ENCODE peak calls at places on chromosomes 4 and X, in ten cellular contexts. M is CD8-positive, alpha-beta T cell; O is lower leg skin; Y is foreskin fibroblast; L is heart left ventricle; U is upper lobe of right lung; V is GM23338; Q is K562; E is AG10803; B is MM.1S. H is an unnamed sample.

GRCh38 chr4:62814510-62815047 is 1594.7 kb downstream of the TECRL start:
- DNase-seq in M (no peak), O (no peak), Y (no peak), L (no peak), U (no peak), V (peak), Q (no peak), E (no peak), B (no peak), H (no peak)

GRCh38 chrX:150365953-150366911 is 3.1 kb downstream of the MAMLD1 start:
- DNase-seq in M (no peak), O (peak), Y (peak), L (peak), U (peak), V (peak), Q (peak), E (peak), B (no peak), H (no peak)

GRCh38 chr4:4659871-4660651 is 118.2 kb upstream of the STX18 start:
- DNase-seq in M (no peak), O (no peak), Y (peak), L (no peak), U (no peak), V (no peak), Q (peak), E (peak), B (no peak), H (no peak)

GRCh38 chr4:47222276-47222675 is 190.9 kb downstream of the GABRB1 start:
- DNase-seq in M (no peak), O (no peak), Y (peak), L (no peak), U (no peak), V (no peak), Q (no peak), E (no peak), B (no peak), H (no peak)

GRCh38 chr4:146330392-146330791 is 116.1 kb downstream of the REELD1 start:
- DNase-seq in M (no peak), O (no peak), Y (peak), L (no peak), U (no peak), V (no peak), Q (no peak), E (no peak), B (no peak), H (no peak)

GRCh38 chr4:142435599-142436235 is 410.4 kb downstream of the INPP4B start:
- DNase-seq in M (no peak), O (no peak), Y (no peak), L (no peak), U (no peak), V (peak), Q (no peak), E (no peak), B (no peak), H (no peak)

GRCh38 chr4:73434311-73434710 is 1.7 kb upstream of the AFP start:
- DNase-seq in M (no peak), O (no peak), Y (peak), L (no peak), U (no peak), V (peak), Q (peak), E (no peak), B (peak), H (no peak)

GRCh38 chr4:180745019-180745418 is 1498.2 kb upstream of the TENM3 start:
- DNase-seq in M (no peak), O (no peak), Y (no peak), L (no peak), U (no peak), V (no peak), Q (no peak), E (no peak), B (no peak), H (no peak)

GRCh38 chrX:39721570-39722279 is 376.0 kb downstream of the BCOR start:
- DNase-seq in M (no peak), O (no peak), Y (peak), L (no peak), U (no peak), V (no peak), Q (no peak), E (peak), B (no peak), H (no peak)

GRCh38 chr4:38290360-38290759 is 330.2 kb downstream of the PTTG2 start:
- DNase-seq in M (no peak), O (no peak), Y (peak), L (no peak), U (no peak), V (no peak), Q (no peak), E (peak), B (no peak), H (no peak)

GRCh38 chr4:26468977-26469376 is 21.3 kb downstream of the CCKAR start:
- DNase-seq in M (no peak), O (no peak), Y (no peak), L (no peak), U (no peak), V (no peak), Q (no peak), E (no peak), B (no peak), H (peak)

GRCh38 chr4:112378858-112379257 is 81.7 kb downstream of the ALPK1 start:
- DNase-seq in M (no peak), O (no peak), Y (peak), L (no peak), U (no peak), V (peak), Q (no peak), E (no peak), B (no peak), H (no peak)

GRCh38 chr4:165725352-165725751 is 147.7 kb upstream of the TLL1 start:
- DNase-seq in M (no peak), O (no peak), Y (no peak), L (no peak), U (no peak), V (no peak), Q (no peak), E (no peak), B (no peak), H (no peak)

GRCh38 chr4:113179996-113180395 is 130.5 kb downstream of the ANK2 start:
- DNase-seq in M (no peak), O (no peak), Y (peak), L (no peak), U (no peak), V (no peak), Q (no peak), E (peak), B (no peak), H (no peak)

GRCh38 chr4:38757945-38758344 is 24.8 kb downstream of the TLR10 start:
- DNase-seq in M (no peak), O (no peak), Y (no peak), L (no peak), U (no peak), V (peak), Q (peak), E (no peak), B (peak), H (no peak)

GRCh38 chr4:5037553-5038551 is 13.4 kb upstream of the STK32B start:
- DNase-seq in M (no peak), O (peak), Y (peak), L (no peak), U (no peak), V (no peak), Q (peak), E (peak), B (no peak), H (no peak)

GRCh38 chrX:40267334-40268118 is 169.8 kb upstream of the BCOR start:
- DNase-seq in M (no peak), O (no peak), Y (no peak), L (no peak), U (peak), V (no peak), Q (no peak), E (no peak), B (no peak), H (no peak)

GRCh38 chr4:183960021-183960420 is 54.9 kb downstream of the STOX2 start:
- DNase-seq in M (no peak), O (peak), Y (peak), L (no peak), U (no peak), V (peak), Q (peak), E (peak), B (no peak), H (no peak)

GRCh38 chrX:28701222-28701621 is 114.0 kb downstream of the IL1RAPL1 start:
- DNase-seq in M (no peak), O (no peak), Y (peak), L (no peak), U (no peak), V (no peak), Q (no peak), E (no peak), B (no peak), H (no peak)
- TF ChIP-seq CTCF in M (no peak), O (no peak), Y (no peak), L (no peak), U (no peak), V (peak), Q (no peak), E (no peak), B (no peak), H (no peak)

DNA sequence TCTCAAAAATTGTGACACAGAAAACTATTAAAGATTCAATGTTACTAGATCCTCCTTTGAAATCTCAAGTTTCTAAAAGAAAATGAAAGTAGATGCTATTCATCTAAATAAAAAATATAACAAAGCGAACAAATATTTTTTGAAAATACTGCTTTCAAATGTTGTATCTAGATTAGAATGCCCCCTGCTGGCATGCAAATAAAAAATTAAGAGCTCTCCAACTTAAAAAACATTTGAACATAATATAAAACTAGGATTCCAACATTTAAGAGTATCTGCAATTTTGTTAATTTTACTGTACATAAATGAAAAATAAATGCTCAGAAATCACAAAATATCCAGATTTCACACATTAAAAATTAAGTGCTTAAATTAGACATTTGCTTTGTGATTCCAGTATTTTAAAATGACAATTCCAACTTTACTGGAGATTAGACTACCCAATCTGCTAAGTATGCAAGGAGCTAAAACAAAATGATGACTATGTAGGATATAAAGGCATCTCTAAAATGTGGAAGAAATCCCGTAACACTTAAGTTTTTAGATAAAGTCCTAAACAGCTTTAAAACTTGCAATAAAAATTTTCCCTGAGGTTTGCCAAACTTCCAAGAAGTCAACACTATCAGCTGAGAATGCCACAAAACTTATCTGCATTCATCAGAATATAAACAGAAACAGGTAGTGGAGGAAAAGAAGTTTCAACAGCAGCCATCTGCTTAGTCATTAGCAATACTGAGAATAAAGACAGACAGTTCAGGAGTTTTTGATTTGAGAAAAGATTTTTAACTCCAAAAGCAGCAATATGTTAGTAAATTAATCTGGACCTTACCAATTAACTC is 32.6 kb downstream of the DHX15 start:
- DNase-seq in M (no peak), O (no peak), Y (peak), L (no peak), U (no peak), V (no peak), Q (no peak), E (no peak), B (no peak), H (no peak)
- TF ChIP-seq CTCF in M (peak), O (no peak), Y (peak), L (peak), U (peak), V (peak), Q (no peak), E (peak), B (peak), H (peak)

DNA sequence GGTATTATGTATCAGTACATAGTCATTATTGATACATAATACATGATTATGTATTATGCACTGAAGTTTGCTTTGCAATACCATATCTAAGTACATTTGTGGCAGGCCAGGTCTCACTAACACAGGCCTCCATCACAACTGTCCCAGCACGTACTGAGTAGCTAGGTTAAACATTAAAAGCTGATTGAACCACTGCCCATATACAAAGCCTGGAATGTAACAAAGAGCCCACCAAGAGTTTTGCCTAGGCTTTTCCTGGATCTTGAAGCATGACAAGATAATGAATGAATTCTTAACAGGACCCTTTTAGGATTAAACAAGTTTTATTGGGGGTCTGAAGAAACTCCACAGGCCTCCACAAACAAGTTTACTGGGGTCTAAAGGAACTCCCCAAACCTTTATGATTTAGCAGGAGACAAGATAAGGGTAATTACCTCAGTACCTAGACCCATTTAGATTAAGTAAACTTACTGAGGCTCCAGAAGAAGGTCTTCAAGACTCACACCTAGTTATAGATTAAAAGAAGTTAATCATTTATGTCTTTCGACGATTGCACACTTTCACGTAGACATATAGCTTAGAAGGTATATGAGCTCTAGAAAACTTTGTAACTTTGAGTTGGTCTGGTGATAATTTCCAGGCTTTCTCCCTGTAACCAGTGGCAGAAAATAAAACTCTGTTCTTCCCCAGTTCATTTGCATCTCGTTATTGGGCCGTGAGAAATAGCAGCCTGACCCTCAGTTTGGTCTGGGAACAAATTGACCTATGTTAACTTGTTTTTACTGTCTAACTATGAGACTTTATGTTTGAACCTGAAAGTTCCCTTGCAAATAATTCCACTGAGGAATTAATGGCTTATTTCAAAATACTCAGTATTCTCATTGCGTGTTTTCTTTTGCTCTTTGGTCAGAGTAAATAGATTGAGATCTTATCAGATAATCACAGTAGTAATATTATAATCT is 84.7 kb downstream of the PHEX start:
- DNase-seq in M (no peak), O (no peak), Y (no peak), L (no peak), U (no peak), V (no peak), Q (no peak), E (no peak), B (no peak), H (no peak)
- TF ChIP-seq CTCF in M (no peak), O (no peak), Y (no peak), L (no peak), U (no peak), V (no peak), Q (no peak), E (no peak), B (no peak), H (no peak)

GRCh38 chrX:49190783-49191032 is 4.5 kb upstream of the PRICKLE3 start:
- DNase-seq in M (no peak), O (no peak), Y (no peak), L (no peak), U (no peak), V (no peak), Q (no peak), E (no peak), B (no peak), H (no peak)

GRCh38 chrX:49193542-49193964 is 6.4 kb downstream of the SYP start:
- DNase-seq in M (no peak), O (no peak), Y (no peak), L (no peak), U (no peak), V (no peak), Q (peak), E (no peak), B (no peak), H (no peak)

GRCh38 chrX:49188468-49189076 is 2.4 kb upstream of the PRICKLE3 start:
- DNase-seq in M (no peak), O (no peak), Y (no peak), L (no peak), U (no peak), V (no peak), Q (no peak), E (no peak), B (no peak), H (no peak)

GRCh38 chrX:49191033-49191871 is 5.1 kb upstream of the PRICKLE3 start:
- DNase-seq in M (peak), O (peak), Y (peak), L (peak), U (peak), V (peak), Q (peak), E (peak), B (peak), H (peak)

GRCh38 chrX:49192722-49193328 is 6.7 kb upstream of the PRICKLE3 start:
- DNase-seq in M (no peak), O (no peak), Y (peak), L (no peak), U (no peak), V (peak), Q (no peak), E (no peak), B (peak), H (no peak)
- TF ChIP-seq CTCF in M (peak), O (no peak), Y (peak), L (peak), U (peak), V (peak), Q (peak), E (peak), B (peak), H (peak)

DNA sequence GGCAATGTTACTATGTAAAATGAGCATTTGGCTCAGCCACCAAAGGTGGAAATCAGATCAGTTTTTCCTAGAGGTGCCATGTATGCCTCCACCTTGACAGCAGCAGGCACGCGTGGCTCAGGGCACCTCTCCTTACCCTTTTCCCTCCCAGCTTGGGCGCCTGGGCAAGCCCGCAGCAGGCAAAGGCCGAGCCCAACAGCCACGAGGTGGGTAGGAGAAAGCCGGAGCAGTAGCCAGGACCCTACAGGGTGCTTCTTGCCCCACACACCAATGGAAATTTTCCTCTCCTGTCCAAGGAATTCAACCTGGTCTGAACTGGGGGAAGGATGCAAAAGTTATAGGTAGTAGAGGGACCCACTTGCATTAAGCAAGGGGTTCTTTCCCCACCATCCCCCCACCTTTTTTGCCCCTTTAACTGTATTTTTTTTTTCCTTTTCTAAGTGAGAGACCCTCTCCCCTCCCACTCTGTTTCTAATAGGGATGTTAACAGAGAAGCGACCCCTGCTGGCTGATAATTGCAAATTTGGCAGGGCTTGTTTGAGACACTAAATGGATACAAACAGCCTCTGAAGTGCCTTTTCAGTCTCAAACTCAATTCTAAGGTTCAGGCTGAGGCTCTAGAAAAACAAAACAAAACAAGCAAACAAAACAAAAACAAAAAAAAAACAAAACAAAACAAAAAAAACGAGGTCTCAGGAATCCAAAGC is 895.1 kb downstream of the PCDH18 start:
- DNase-seq in M (no peak), O (no peak), Y (no peak), L (no peak), U (no peak), V (peak), Q (peak), E (no peak), B (no peak), H (no peak)
- TF ChIP-seq CTCF in M (no peak), O (no peak), Y (peak), L (no peak), U (peak), V (peak), Q (no peak), E (peak), B (peak), H (peak)

DNA sequence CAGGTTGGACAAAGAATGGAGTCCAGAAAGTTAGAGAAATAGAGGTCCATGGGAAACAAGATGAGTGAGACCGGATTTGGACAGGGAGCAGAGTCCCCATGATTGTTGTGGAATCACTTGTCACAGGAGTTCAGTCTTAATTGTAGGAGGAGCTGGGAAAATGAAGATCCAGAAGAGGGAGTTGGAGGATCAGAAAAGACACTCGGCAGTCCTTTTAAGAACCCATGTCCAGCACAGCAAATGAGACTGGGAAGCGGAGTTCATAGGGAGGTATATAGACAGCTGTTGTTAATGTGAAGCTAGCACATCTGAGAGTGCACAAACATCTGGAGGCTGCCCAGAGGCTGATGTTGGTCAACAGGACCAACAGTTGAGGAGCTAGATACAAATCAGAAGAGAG is 111.4 kb upstream of the RXFP1 start:
- DNase-seq in M (no peak), O (no peak), Y (peak), L (no peak), U (no peak), V (peak), Q (no peak), E (peak), B (no peak), H (no peak)
- TF ChIP-seq CTCF in M (no peak), O (no peak), Y (peak), L (no peak), U (no peak), V (peak), Q (no peak), E (peak), B (no peak), H (no peak)

GRCh38 chr4:149897784-149898183 is 82.1 kb upstream of the IQCM start:
- DNase-seq in M (no peak), O (no peak), Y (peak), L (no peak), U (no peak), V (peak), Q (peak), E (peak), B (peak), H (no peak)
- TF ChIP-seq CTCF in M (no peak), O (no peak), Y (no peak), L (peak), U (peak), V (peak), Q (no peak), E (peak), B (peak), H (peak)

DNA sequence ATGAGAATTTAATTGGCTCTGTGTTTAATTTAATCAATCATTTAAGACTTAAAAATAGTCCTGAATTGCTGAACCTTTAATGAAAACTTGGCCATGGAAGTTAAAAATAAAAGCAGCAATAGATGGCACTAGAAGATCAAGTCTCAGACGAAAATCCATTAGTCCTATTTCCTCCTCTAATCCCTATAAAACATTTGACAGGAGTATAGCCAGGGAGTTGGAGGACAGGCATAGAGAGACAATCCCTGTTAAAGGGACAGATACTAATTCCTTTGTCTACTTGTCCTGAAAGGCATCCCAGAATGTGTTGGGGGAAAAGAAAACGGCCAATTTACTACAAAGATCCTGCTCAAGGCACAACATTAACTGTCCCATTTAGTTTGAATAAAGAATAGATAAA is 276.3 kb upstream of the TACR3 start:
- DNase-seq in M (no peak), O (no peak), Y (no peak), L (no peak), U (no peak), V (peak), Q (no peak), E (no peak), B (no peak), H (no peak)
- TF ChIP-seq CTCF in M (no peak), O (no peak), Y (no peak), L (no peak), U (no peak), V (peak), Q (no peak), E (no peak), B (no peak), H (no peak)

H was measured in osteocyte.